ENCODE peak calls at places on chromosome 9, in five cellular contexts. One of them, this sample, is unnamed. For H3K9me3, the result is how much of the 10 kb centered on the place peaks cover.

GRCh38 chr9:4324513-4324912 is 24.6 kb upstream of the GLIS3 start:
- DNase-seq in CD4-positive, alpha-beta memory T cell: no peak
- DNase-seq in breast epithelium: no peak
- DNase-seq in Panc1: no peak
- DNase-seq in lung: no peak
- DNase-seq in this sample: no peak

GRCh38 chr9:137905740-137906139 is 28.2 kb downstream of the CACNA1B start:
- DNase-seq in CD4-positive, alpha-beta memory T cell: no peak
- DNase-seq in breast epithelium: no peak
- DNase-seq in Panc1: no peak
- DNase-seq in lung: no peak
- DNase-seq in this sample: no peak

GRCh38 chr9:108837530-108837929 is 18.3 kb downstream of the ACTL7B start:
- DNase-seq in CD4-positive, alpha-beta memory T cell: no peak
- DNase-seq in breast epithelium: no peak
- DNase-seq in Panc1: no peak
- DNase-seq in lung: no peak
- DNase-seq in this sample: no peak

GRCh38 chr9:26175264-26175663 is 497.0 kb upstream of the TUSC1 start:
- DNase-seq in CD4-positive, alpha-beta memory T cell: no peak
- DNase-seq in breast epithelium: no peak
- DNase-seq in Panc1: no peak
- DNase-seq in lung: no peak
- DNase-seq in this sample: no peak

GRCh38 chr9:108756746-108757490 is 98.9 kb downstream of the ACTL7B start:
- DNase-seq in CD4-positive, alpha-beta memory T cell: no peak
- DNase-seq in breast epithelium: no peak
- DNase-seq in Panc1: no peak
- DNase-seq in lung: peak
- DNase-seq in this sample: no peak

GRCh38 chr9:107261106-107261505 is 22.0 kb upstream of the RAD23B start:
- DNase-seq in CD4-positive, alpha-beta memory T cell: no peak
- DNase-seq in breast epithelium: no peak
- DNase-seq in Panc1: no peak
- DNase-seq in lung: no peak
- DNase-seq in this sample: no peak

GRCh38 chr9:70883056-70883455 is 238.4 kb downstream of the TRPM3 start:
- DNase-seq in CD4-positive, alpha-beta memory T cell: no peak
- DNase-seq in breast epithelium: no peak
- DNase-seq in Panc1: no peak
- DNase-seq in lung: no peak
- DNase-seq in this sample: no peak

GRCh38 chr9:131046093-131046380 is 37.1 kb downstream of the LAMC3 start:
- DNase-seq in CD4-positive, alpha-beta memory T cell: no peak
- DNase-seq in breast epithelium: no peak
- DNase-seq in Panc1: no peak
- DNase-seq in lung: no peak
- DNase-seq in this sample: no peak

GRCh38 chr9:131297903-131298302 is 8.4 kb downstream of the PLPP7 start:
- DNase-seq in CD4-positive, alpha-beta memory T cell: no peak
- DNase-seq in breast epithelium: no peak
- DNase-seq in Panc1: no peak
- DNase-seq in lung: no peak
- DNase-seq in this sample: no peak

GRCh38 chr9:27125030-27125429 is 16.0 kb downstream of the TEK start:
- DNase-seq in CD4-positive, alpha-beta memory T cell: no peak
- DNase-seq in breast epithelium: no peak
- DNase-seq in Panc1: no peak
- DNase-seq in lung: peak
- DNase-seq in this sample: peak

GRCh38 chr9:30758726-30759446 is 1625.6 kb upstream of the ACO1 start:
- DNase-seq in CD4-positive, alpha-beta memory T cell: no peak
- DNase-seq in breast epithelium: no peak
- DNase-seq in Panc1: no peak
- DNase-seq in lung: no peak
- DNase-seq in this sample: no peak

GRCh38 chr9:123465304-123465703 is 109.3 kb downstream of the CRB2 start:
- DNase-seq in CD4-positive, alpha-beta memory T cell: no peak
- DNase-seq in breast epithelium: no peak
- DNase-seq in Panc1: no peak
- DNase-seq in lung: no peak
- DNase-seq in this sample: peak

GRCh38 chr9:130451509-130452388 is 7.0 kb downstream of the ASS1 start:
- DNase-seq in CD4-positive, alpha-beta memory T cell: no peak
- DNase-seq in breast epithelium: peak
- DNase-seq in Panc1: no peak
- DNase-seq in lung: peak
- DNase-seq in this sample: peak

GRCh38 chr9:113166039-113166438 is 15.2 kb downstream of the SLC31A2 start:
- DNase-seq in CD4-positive, alpha-beta memory T cell: no peak
- DNase-seq in breast epithelium: no peak
- DNase-seq in Panc1: no peak
- DNase-seq in lung: no peak
- DNase-seq in this sample: no peak

GRCh38 chr9:109301012-109301411 is 19.8 kb downstream of the EPB41L4B start:
- DNase-seq in CD4-positive, alpha-beta memory T cell: no peak
- DNase-seq in breast epithelium: no peak
- DNase-seq in Panc1: no peak
- DNase-seq in lung: no peak
- DNase-seq in this sample: no peak

GRCh38 chr9:87256973-87257372 is 240.7 kb upstream of the DAPK1 start:
- DNase-seq in CD4-positive, alpha-beta memory T cell: no peak
- DNase-seq in breast epithelium: no peak
- DNase-seq in Panc1: no peak
- DNase-seq in lung: no peak
- DNase-seq in this sample: no peak

GRCh38 chr9:97474373-97474925 is 27.0 kb upstream of the TMOD1 start:
- DNase-seq in CD4-positive, alpha-beta memory T cell: no peak
- DNase-seq in breast epithelium: no peak
- DNase-seq in Panc1: no peak
- DNase-seq in lung: no peak
- DNase-seq in this sample: no peak

GRCh38 chr9:98375138-98375726 is 119.8 kb upstream of the TBC1D2 start:
- DNase-seq in CD4-positive, alpha-beta memory T cell: no peak
- DNase-seq in breast epithelium: no peak
- DNase-seq in Panc1: no peak
- DNase-seq in lung: no peak
- DNase-seq in this sample: peak

GRCh38 chr9:99222416-99223280 is 566 bp downstream of the SEC61B start:
- DNase-seq in CD4-positive, alpha-beta memory T cell: no peak
- DNase-seq in breast epithelium: no peak
- DNase-seq in Panc1: no peak
- DNase-seq in lung: no peak
- DNase-seq in this sample: peak

GRCh38 chr9:95742821-95743220 is 132.7 kb upstream of the ERCC6L2 start:
- DNase-seq in CD4-positive, alpha-beta memory T cell: no peak
- DNase-seq in breast epithelium: no peak
- DNase-seq in Panc1: no peak
- DNase-seq in lung: no peak
- DNase-seq in this sample: no peak

GRCh38 chr9:136625101-136626065 is 37.3 kb upstream of the EGFL7 start:
- DNase-seq in CD4-positive, alpha-beta memory T cell: no peak
- DNase-seq in breast epithelium: no peak
- DNase-seq in Panc1: no peak
- DNase-seq in lung: peak
- DNase-seq in this sample: peak

GRCh38 chr9:32841314-32841713 is 58.0 kb downstream of the TMEM215 start:
- DNase-seq in CD4-positive, alpha-beta memory T cell: no peak
- DNase-seq in breast epithelium: no peak
- DNase-seq in Panc1: no peak
- DNase-seq in lung: no peak
- DNase-seq in this sample: no peak

GRCh38 chr9:129394920-129395279 is 216.8 kb upstream of the IER5L start:
- DNase-seq in CD4-positive, alpha-beta memory T cell: no peak
- DNase-seq in breast epithelium: no peak
- DNase-seq in Panc1: no peak
- DNase-seq in lung: no peak
- DNase-seq in this sample: no peak

GRCh38 chr9:70475211-70475610 is 60.8 kb upstream of the KLF9 start:
- DNase-seq in CD4-positive, alpha-beta memory T cell: no peak
- DNase-seq in breast epithelium: no peak
- DNase-seq in Panc1: no peak
- DNase-seq in lung: no peak
- DNase-seq in this sample: peak

GRCh38 chr9:109781086-109781485 is 1.1 kb downstream of the PALM2AKAP2 start:
- DNase-seq in CD4-positive, alpha-beta memory T cell: no peak
- DNase-seq in breast epithelium: no peak
- DNase-seq in Panc1: no peak
- DNase-seq in lung: no peak
- DNase-seq in this sample: no peak

GRCh38 chr9:13744233-13744954 is 464.9 kb upstream of the MPDZ start:
- DNase-seq in CD4-positive, alpha-beta memory T cell: no peak
- DNase-seq in breast epithelium: no peak
- DNase-seq in Panc1: no peak
- DNase-seq in lung: no peak
- DNase-seq in this sample: no peak

GRCh38 chr9:2559212-2560152 is 62.1 kb upstream of the VLDLR start:
- DNase-seq in CD4-positive, alpha-beta memory T cell: no peak
- DNase-seq in breast epithelium: no peak
- DNase-seq in Panc1: no peak
- DNase-seq in lung: peak
- DNase-seq in this sample: no peak

GRCh38 chr9:36991516-36992134 is 42.4 kb downstream of the PAX5 start:
- DNase-seq in CD4-positive, alpha-beta memory T cell: no peak
- DNase-seq in breast epithelium: no peak
- DNase-seq in Panc1: peak
- DNase-seq in lung: no peak
- DNase-seq in this sample: no peak

GRCh38 chr9:8815219-8815618 is 1015.6 kb upstream of the DMAC1 start:
- DNase-seq in CD4-positive, alpha-beta memory T cell: no peak
- DNase-seq in breast epithelium: no peak
- DNase-seq in Panc1: no peak
- DNase-seq in lung: no peak
- DNase-seq in this sample: no peak
- H3K27ac ChIP-seq in CD4-positive, alpha-beta memory T cell: no peak
- H3K27ac ChIP-seq in breast epithelium: no peak
- H3K27ac ChIP-seq in Panc1: no peak
- H3K27ac ChIP-seq in lung: no peak
- H3K27ac ChIP-seq in this sample: no peak

GRCh38 chr9:135255843-135256567 is 168.5 kb downstream of the OLFM1 start:
- DNase-seq in CD4-positive, alpha-beta memory T cell: no peak
- DNase-seq in breast epithelium: no peak
- DNase-seq in Panc1: no peak
- DNase-seq in lung: no peak
- DNase-seq in this sample: no peak

GRCh38 chr9:135253305-135254004 is 166.0 kb downstream of the OLFM1 start:
- DNase-seq in CD4-positive, alpha-beta memory T cell: no peak
- DNase-seq in breast epithelium: no peak
- DNase-seq in Panc1: no peak
- DNase-seq in lung: no peak
- DNase-seq in this sample: no peak

GRCh38 chr9:135252980-135253304 is 165.5 kb downstream of the OLFM1 start:
- DNase-seq in CD4-positive, alpha-beta memory T cell: no peak
- DNase-seq in breast epithelium: no peak
- DNase-seq in Panc1: no peak
- DNase-seq in lung: no peak
- DNase-seq in this sample: no peak

GRCh38 chr9:135255033-135255842 is 167.8 kb downstream of the OLFM1 start:
- DNase-seq in CD4-positive, alpha-beta memory T cell: no peak
- DNase-seq in breast epithelium: no peak
- DNase-seq in Panc1: no peak
- DNase-seq in lung: no peak
- DNase-seq in this sample: no peak

DNA sequence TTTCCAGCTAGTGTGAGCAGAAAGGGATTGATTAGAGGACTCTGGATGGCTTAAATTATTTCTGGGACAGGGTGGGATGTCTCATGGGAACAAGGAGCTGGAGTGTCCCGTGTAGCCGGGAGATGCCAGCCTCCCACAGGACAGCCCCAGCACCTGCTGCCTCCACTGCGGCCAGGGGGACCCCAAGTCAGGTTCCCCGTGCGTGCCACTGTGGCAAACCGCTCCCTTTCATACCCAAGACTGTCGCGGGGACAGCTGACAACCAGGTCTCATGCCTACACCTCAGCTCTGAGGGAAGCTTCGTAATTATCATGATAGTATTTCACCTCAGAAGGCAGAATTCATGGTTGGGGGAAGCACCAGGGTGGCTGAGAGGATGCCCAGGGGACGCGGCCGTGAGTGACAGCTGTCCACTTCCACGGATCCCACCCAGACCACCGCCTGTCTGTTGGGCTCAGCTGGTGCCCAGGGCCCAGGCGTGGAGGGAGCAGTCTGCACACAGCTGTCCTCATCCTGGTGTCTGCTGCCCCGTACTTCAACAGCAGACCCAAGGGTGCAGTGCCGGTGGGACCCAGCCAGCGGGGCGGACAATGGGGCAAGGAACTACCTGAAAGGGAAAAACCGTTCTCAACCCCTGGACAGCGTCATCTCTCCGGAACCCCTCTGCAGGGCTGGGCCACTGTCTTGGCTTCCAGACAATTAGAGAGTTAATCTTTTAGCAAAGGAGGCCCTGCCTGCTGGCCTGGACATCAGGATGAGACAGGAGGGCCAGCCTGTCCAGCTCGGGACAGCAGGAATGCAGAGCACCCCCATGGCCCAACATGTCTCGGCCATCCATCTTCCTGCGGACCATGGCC is 166.9 kb downstream of the OLFM1 start:
- DNase-seq in CD4-positive, alpha-beta memory T cell: no peak
- DNase-seq in breast epithelium: no peak
- DNase-seq in Panc1: no peak
- DNase-seq in lung: no peak
- DNase-seq in this sample: no peak
- H3K9me3 ChIP-seq in CD4-positive, alpha-beta memory T cell: under half
- H3K9me3 ChIP-seq in breast epithelium: under half
- H3K9me3 ChIP-seq in Panc1: under half
- H3K9me3 ChIP-seq in lung: under half
- H3K9me3 ChIP-seq in this sample: under half

GRCh38 chr9:68755051-68755450 is 50.0 kb downstream of the PIP5K1B start:
- DNase-seq in CD4-positive, alpha-beta memory T cell: no peak
- DNase-seq in breast epithelium: no peak
- DNase-seq in Panc1: no peak
- DNase-seq in lung: no peak
- DNase-seq in this sample: no peak
- H3K4me3 ChIP-seq in CD4-positive, alpha-beta memory T cell: no peak
- H3K4me3 ChIP-seq in breast epithelium: no peak
- H3K4me3 ChIP-seq in Panc1: no peak
- H3K4me3 ChIP-seq in lung: no peak
- H3K4me3 ChIP-seq in this sample: no peak

DNA sequence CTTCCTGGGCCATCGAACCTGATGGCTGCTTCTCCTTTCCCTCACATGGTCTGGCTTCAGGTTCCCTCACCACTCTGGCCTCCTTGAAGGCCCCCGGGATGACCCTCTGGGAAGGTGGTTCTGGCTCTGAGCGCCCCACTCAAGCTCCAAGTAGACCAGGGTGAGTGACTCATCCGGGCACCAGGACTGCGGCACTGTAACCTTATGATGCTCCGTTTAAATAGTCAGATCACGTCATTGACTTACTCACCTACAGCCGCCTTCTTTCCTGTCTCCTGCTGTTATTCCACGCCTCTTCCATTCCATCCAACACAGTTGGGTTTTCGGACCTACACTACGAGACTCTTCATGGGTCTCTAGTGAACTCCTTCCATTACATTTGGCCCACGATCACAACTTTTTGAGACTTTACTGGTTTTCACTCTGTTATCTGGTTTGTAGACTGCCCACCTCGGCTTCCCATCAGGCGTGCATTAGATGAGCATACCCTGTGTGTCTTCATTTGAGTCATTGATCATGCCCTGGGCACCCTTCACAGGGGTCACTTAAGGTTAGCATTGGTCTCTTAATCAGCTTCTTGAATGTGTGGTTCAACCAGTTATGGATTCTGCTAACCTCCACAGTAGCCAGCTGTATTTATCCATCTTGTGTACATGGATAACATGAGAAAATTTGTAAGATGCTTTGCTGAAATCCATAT is 138.8 kb upstream of the LMX1B start:
- DNase-seq in CD4-positive, alpha-beta memory T cell: no peak
- DNase-seq in breast epithelium: no peak
- DNase-seq in Panc1: no peak
- DNase-seq in lung: no peak
- DNase-seq in this sample: no peak
- H3K27ac ChIP-seq in CD4-positive, alpha-beta memory T cell: no peak
- H3K27ac ChIP-seq in breast epithelium: no peak
- H3K27ac ChIP-seq in Panc1: no peak
- H3K27ac ChIP-seq in lung: no peak
- H3K27ac ChIP-seq in this sample: no peak

This sample was measured in small intestine.